ENCODE peak calls at places on chromosomes 2 and 18, in four cellular contexts. One of them, this sample, is unnamed.
A peak's percentile ranks its signal among the peaks of the same experiment; 100 is the strongest.

GRCh38 chr18:23833714-23834113 is 144.5 kb downstream of the LAMA3 start:
- DNase-seq in K562: no peak
- DNase-seq in A549: no peak
- DNase-seq in IMR-90: no peak
- DNase-seq in this sample: no peak

GRCh38 chr18:39424261-39424660 is 1858.7 kb upstream of the CELF4 start:
- DNase-seq in A549: no peak
- DNase-seq in IMR-90: no peak
- DNase-seq in K562: no peak
- DNase-seq in this sample: no peak

GRCh38 chr2:17036343-17036742 is 370.7 kb upstream of the CYRIA start:
- DNase-seq in IMR-90: no peak
- DNase-seq in A549: no peak
- DNase-seq in K562: no peak
- DNase-seq in this sample: no peak

GRCh38 chr2:230796280-230796862 is 68.4 kb upstream of the ITM2C start:
- DNase-seq in K562: no peak
- DNase-seq in IMR-90: peak; percentile 69
- DNase-seq in A549: no peak
- DNase-seq in this sample: no peak

GRCh38 chr2:35973737-35974132 is 381.8 kb upstream of the CRIM1 start:
- DNase-seq in IMR-90: no peak
- DNase-seq in A549: no peak
- DNase-seq in K562: no peak
- DNase-seq in this sample: no peak

GRCh38 chr2:37652199-37652640 is 19.2 kb downstream of the CDC42EP3 start:
- DNase-seq in IMR-90: peak; percentile 97
- DNase-seq in K562: no peak
- DNase-seq in A549: peak; percentile 84
- DNase-seq in this sample: no peak

GRCh38 chr2:128178650-128179460 is 87.9 kb downstream of the UGGT1 start:
- DNase-seq in A549: peak; percentile 28
- DNase-seq in K562: peak; percentile 67
- DNase-seq in IMR-90: peak; percentile 89
- DNase-seq in this sample: peak; percentile 59

GRCh38 chr18:52936931-52937330 is 596.9 kb downstream of the DCC start:
- DNase-seq in IMR-90: no peak
- DNase-seq in K562: no peak
- DNase-seq in A549: no peak
- DNase-seq in this sample: no peak

GRCh38 chr2:66126936-66127527 is 307.9 kb upstream of the MEIS1 start:
- DNase-seq in IMR-90: no peak
- DNase-seq in A549: no peak
- DNase-seq in K562: no peak
- DNase-seq in this sample: no peak

GRCh38 chr2:228072669-228073068 is 108.8 kb downstream of the SPHKAP start:
- DNase-seq in A549: no peak
- DNase-seq in K562: no peak
- DNase-seq in IMR-90: no peak
- DNase-seq in this sample: no peak

DNA sequence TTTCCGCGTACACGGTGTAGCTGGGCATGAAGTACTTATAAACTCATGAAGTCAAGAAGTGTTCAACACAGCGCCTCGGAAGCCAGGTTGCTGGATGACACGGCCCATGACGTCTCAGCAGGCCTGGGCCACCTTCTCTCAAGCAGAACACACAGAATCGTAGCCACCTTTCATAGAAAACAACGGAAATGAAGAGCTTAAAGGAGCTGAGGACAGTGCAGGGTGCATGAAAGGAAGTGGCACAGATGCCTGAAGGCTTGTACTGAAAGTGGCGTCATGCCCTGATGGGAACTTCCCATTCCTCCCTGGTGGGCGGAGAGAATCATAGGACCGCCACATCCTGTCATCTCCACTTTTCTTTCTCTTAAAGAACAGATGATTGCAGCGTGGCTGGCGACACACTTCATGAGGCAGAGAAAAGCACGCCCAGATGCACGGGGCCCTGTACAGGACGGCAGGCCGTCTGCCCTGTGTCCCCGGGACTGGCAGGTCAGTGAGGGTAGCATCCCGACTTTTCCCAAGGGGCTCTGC is 31.1 kb downstream of the HDAC4 start:
- DNase-seq in IMR-90: no peak
- DNase-seq in K562: no peak
- DNase-seq in A549: no peak
- DNase-seq in this sample: no peak
- TF ChIP-seq USF2 in IMR-90: no peak
- TF ChIP-seq USF2 in K562: no peak
- TF ChIP-seq USF2 in A549: no peak
- TF ChIP-seq USF2 in this sample: no peak

DNA sequence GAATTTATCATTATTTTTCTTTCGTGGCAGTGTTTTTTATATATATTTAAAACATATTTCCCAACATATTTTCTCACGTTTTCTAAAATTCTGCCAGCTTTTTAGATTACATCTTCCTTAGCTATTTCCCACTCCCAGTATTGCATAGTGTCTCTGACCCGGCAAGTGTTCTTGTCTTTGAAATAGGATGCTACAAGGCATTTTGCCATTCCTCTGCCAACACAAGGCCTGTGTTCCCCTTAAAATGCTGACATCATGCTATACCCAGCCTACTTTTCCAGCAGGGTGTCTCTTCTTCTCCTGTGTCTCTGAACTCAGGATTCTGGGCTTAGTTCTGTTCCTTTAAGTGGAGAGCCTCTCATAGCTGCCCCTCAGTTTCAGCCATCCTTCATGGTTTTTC is 115.2 kb downstream of the DIS3L2 start:
- DNase-seq in A549: no peak
- DNase-seq in IMR-90: peak; percentile 22
- DNase-seq in K562: no peak
- DNase-seq in this sample: no peak
- TF ChIP-seq USF2 in A549: no peak
- TF ChIP-seq USF2 in IMR-90: no peak
- TF ChIP-seq USF2 in K562: no peak
- TF ChIP-seq USF2 in this sample: no peak

GRCh38 chr18:66461344-66461743 is 142.5 kb downstream of the CDH19 start:
- DNase-seq in K562: no peak
- DNase-seq in A549: no peak
- DNase-seq in IMR-90: no peak
- DNase-seq in this sample: no peak
- TF ChIP-seq USF2 in K562: no peak
- TF ChIP-seq USF2 in A549: no peak
- TF ChIP-seq USF2 in IMR-90: no peak
- TF ChIP-seq USF2 in this sample: no peak

GRCh38 chr2:55482186-55482945 is 37.2 kb upstream of the CFAP36 start:
- DNase-seq in K562: peak; percentile 24
- DNase-seq in IMR-90: peak; percentile 45
- DNase-seq in A549: peak; percentile 18
- DNase-seq in this sample: peak; percentile 63
- TF ChIP-seq USF2 in K562: no peak
- TF ChIP-seq USF2 in IMR-90: no peak
- TF ChIP-seq USF2 in A549: no peak
- TF ChIP-seq USF2 in this sample: no peak

GRCh38 chr2:109532728-109533076 is 81.1 kb downstream of the SEPTIN10 start:
- DNase-seq in K562: no peak
- DNase-seq in A549: no peak
- DNase-seq in IMR-90: no peak
- DNase-seq in this sample: no peak
- TF ChIP-seq USF2 in K562: no peak
- TF ChIP-seq USF2 in A549: no peak
- TF ChIP-seq USF2 in IMR-90: no peak
- TF ChIP-seq USF2 in this sample: no peak